ENCODE peak calls at places on chromosomes 11 and 22, in four cellular contexts. One of them, this sample, is unnamed.
A peak's percentile ranks its signal among the peaks of the same experiment; 100 is the strongest.

GRCh38 chr22:41181349-41182241 is 23.5 kb upstream of the L3MBTL2 start:
- DNase-seq in IMR-90: peak; percentile 66
- DNase-seq in H1: no peak
- DNase-seq in H9: peak; percentile 48
- DNase-seq in this sample: peak; percentile 78

GRCh38 chr11:46238078-46238966 is 39.1 kb upstream of the CREB3L1 start:
- DNase-seq in IMR-90: peak; percentile 63
- DNase-seq in H1: peak; percentile 80
- DNase-seq in H9: peak; percentile 64
- DNase-seq in this sample: peak; percentile 71

GRCh38 chr22:50150161-50151129 is 20.1 kb upstream of the PANX2 start:
- DNase-seq in IMR-90: peak; percentile 35
- DNase-seq in H1: no peak
- DNase-seq in H9: no peak
- DNase-seq in this sample: no peak

GRCh38 chr22:31496735-31497146 is 405 bp downstream of the SFI1 start:
- DNase-seq in IMR-90: no peak
- DNase-seq in H1: no peak
- DNase-seq in H9: no peak
- DNase-seq in this sample: no peak

GRCh38 chr22:32308191-32308590 is 49.5 kb upstream of the RFPL3 start:
- DNase-seq in IMR-90: no peak
- DNase-seq in H1: no peak
- DNase-seq in H9: no peak
- DNase-seq in this sample: no peak

GRCh38 chr11:10405858-10406592 is 49.0 kb upstream of the AMPD3 start:
- DNase-seq in IMR-90: peak; percentile 92
- DNase-seq in H1: no peak
- DNase-seq in H9: peak; percentile 74
- DNase-seq in this sample: peak; percentile 91

GRCh38 chr11:102047305-102047924 is at the start of gene CFAP300:
- DNase-seq in IMR-90: peak; percentile 33
- DNase-seq in H1: peak; percentile 85
- DNase-seq in H9: peak; percentile 78
- DNase-seq in this sample: peak; percentile 69

GRCh38 chr11:7858001-7858400 is 61.3 kb upstream of the OR5P2 start:
- DNase-seq in IMR-90: no peak
- DNase-seq in H1: no peak
- DNase-seq in H9: no peak
- DNase-seq in this sample: no peak

GRCh38 chr11:93389737-93390136 is 59.2 kb downstream of the DEUP1 start:
- DNase-seq in IMR-90: no peak
- DNase-seq in H1: no peak
- DNase-seq in H9: no peak
- DNase-seq in this sample: no peak

GRCh38 chr22:43038325-43038724 is 23.4 kb upstream of the PACSIN2 start:
- DNase-seq in IMR-90: no peak
- DNase-seq in H1: no peak
- DNase-seq in H9: no peak
- DNase-seq in this sample: no peak

GRCh38 chr11:94740083-94740974 is 27.8 kb upstream of the AMOTL1 start:
- DNase-seq in IMR-90: no peak
- DNase-seq in H1: peak; percentile 75
- DNase-seq in H9: peak; percentile 42
- DNase-seq in this sample: peak; percentile 65

GRCh38 chr11:119694334-119694733 is 34.7 kb downstream of the NECTIN1 start:
- DNase-seq in IMR-90: no peak
- DNase-seq in H1: no peak
- DNase-seq in H9: no peak
- DNase-seq in this sample: peak; percentile 61

GRCh38 chr11:865512-866430 is 23.1 kb downstream of the TSPAN4 start:
- DNase-seq in IMR-90: no peak
- DNase-seq in H1: no peak
- DNase-seq in H9: no peak
- DNase-seq in this sample: no peak

GRCh38 chr22:43446037-43446803 is 34.4 kb downstream of the MPPED1 start:
- DNase-seq in IMR-90: peak; percentile 4
- DNase-seq in H1: no peak
- DNase-seq in H9: no peak
- DNase-seq in this sample: no peak

GRCh38 chr11:44750440-44751005 is 23.8 kb downstream of the TSPAN18 start:
- DNase-seq in IMR-90: no peak
- DNase-seq in H1: peak; percentile 32
- DNase-seq in H9: no peak
- DNase-seq in this sample: no peak

GRCh38 chr11:8832571-8833260 is 78.3 kb upstream of the AKIP1 start:
- DNase-seq in IMR-90: peak; percentile 83
- DNase-seq in H1: no peak
- DNase-seq in H9: peak; percentile 49
- DNase-seq in this sample: peak; percentile 87

GRCh38 chr11:93051181-93051580 is 81.7 kb downstream of the MTNR1B start:
- DNase-seq in IMR-90: peak; percentile 88
- DNase-seq in H1: no peak
- DNase-seq in H9: no peak
- DNase-seq in this sample: no peak

GRCh38 chr11:128688896-128689546 is 4.9 kb upstream of the FLI1 start:
- DNase-seq in IMR-90: no peak
- DNase-seq in H1: peak; percentile 54
- DNase-seq in H9: no peak
- DNase-seq in this sample: no peak

GRCh38 chr11:128686745-128687177 is 7.1 kb upstream of the FLI1 start:
- DNase-seq in IMR-90: peak; percentile 50
- DNase-seq in H1: peak; percentile 71
- DNase-seq in H9: peak; percentile 59
- DNase-seq in this sample: peak; percentile 62

GRCh38 chr11:128687321-128687720 is 6.6 kb upstream of the FLI1 start:
- DNase-seq in IMR-90: no peak
- DNase-seq in H1: peak; percentile 82
- DNase-seq in H9: peak; percentile 84
- DNase-seq in this sample: peak; percentile 58

GRCh38 chr11:128689586-128689945 is 4.3 kb upstream of the FLI1 start:
- DNase-seq in IMR-90: no peak
- DNase-seq in H1: peak; percentile 57
- DNase-seq in H9: no peak
- DNase-seq in this sample: no peak

DNA sequence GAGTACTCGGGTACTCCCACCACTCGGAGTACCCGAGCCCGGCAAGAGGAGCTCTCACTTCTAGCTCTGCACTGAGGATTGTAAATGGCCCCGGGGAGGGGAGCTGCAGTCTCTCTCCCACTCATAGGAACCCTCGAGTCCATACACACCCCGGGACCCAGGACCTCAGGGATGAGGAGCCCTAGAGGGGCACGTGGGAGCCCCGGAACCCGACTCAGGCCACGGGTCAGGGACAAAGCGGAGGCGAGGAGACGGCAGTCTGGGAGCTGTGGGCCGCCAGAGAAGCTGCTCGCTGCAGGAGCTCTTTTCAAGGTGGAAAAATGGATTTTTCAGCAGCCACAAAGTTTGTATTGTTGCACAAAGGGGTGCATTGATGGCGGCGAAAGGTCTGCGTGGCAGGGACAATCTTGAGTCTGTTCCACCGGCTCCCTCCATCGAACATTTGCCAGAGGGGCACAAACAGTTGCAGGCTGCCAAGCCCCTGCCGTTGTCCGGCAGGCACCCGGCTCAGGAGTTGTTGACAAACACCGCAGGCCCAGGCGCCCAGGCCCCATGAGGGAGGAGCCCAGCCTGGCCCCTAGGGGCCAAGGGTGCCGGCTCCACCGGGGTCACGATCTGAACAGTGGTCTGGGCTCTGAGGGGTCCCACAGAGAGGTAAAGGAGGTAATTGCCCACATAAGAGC is 5.7 kb upstream of the FLI1 start:
- DNase-seq in IMR-90: no peak
- DNase-seq in H1: peak; percentile 71
- DNase-seq in H9: no peak
- DNase-seq in this sample: peak; percentile 27
- H3K4me1 ChIP-seq in IMR-90: peaks cover 5% of the 10 kb centered on the region
- H3K4me1 ChIP-seq in H1: peaks cover 60% of the 10 kb centered on the region
- H3K4me1 ChIP-seq in H9: peaks cover 4% of the 10 kb centered on the region
- H3K4me1 ChIP-seq in this sample: peaks cover 11% of the 10 kb centered on the region

GRCh38 chr11:75345455-75346224 is 5.8 kb downstream of the ARRB1 start:
- DNase-seq in IMR-90: no peak
- DNase-seq in H1: no peak
- DNase-seq in H9: no peak
- DNase-seq in this sample: no peak
- H4K8ac ChIP-seq in IMR-90: no peak overlapping the region
- H4K8ac ChIP-seq in H1: no peak overlapping the region
- H4K8ac ChIP-seq in H9: no peak overlapping the region
- H4K8ac ChIP-seq in this sample: no peak overlapping the region

GRCh38 chr22:20438678-20439492 is 1.3 kb upstream of the SCARF2 start:
- DNase-seq in IMR-90: no peak
- DNase-seq in H1: no peak
- DNase-seq in H9: peak; percentile 57
- DNase-seq in this sample: peak; percentile 53
- H3K27me3 ChIP-seq in IMR-90: no peaks in the 10 kb centered on the region
- H3K27me3 ChIP-seq in H1: peaks cover 45% of the 10 kb centered on the region
- H3K27me3 ChIP-seq in H9: peaks cover 10% of the 10 kb centered on the region
- H3K27me3 ChIP-seq in this sample: no peaks in the 10 kb centered on the region

GRCh38 chr22:35560366-35560765 is 19.7 kb downstream of the RASD2 start:
- DNase-seq in IMR-90: no peak
- DNase-seq in H1: no peak
- DNase-seq in H9: no peak
- DNase-seq in this sample: no peak
- H3K4me1 ChIP-seq in IMR-90: peaks cover 24% of the 10 kb centered on the region
- H3K4me1 ChIP-seq in H1: peaks cover 4% of the 10 kb centered on the region
- H3K4me1 ChIP-seq in H9: peaks cover 9% of the 10 kb centered on the region
- H3K4me1 ChIP-seq in this sample: no peaks in the 10 kb centered on the region

GRCh38 chr11:78418584-78419211 is 1.1 kb upstream of the GAB2 start:
- DNase-seq in IMR-90: peak; percentile 27
- DNase-seq in H1: no peak
- DNase-seq in H9: no peak
- DNase-seq in this sample: no peak

GRCh38 chr11:78417888-78418583 is 416 bp upstream of the GAB2 start:
- DNase-seq in IMR-90: peak; percentile 69
- DNase-seq in H1: peak; percentile 82
- DNase-seq in H9: peak; percentile 76
- DNase-seq in this sample: peak; percentile 88

GRCh38 chr11:78415338-78415737 is 2.3 kb downstream of the GAB2 start:
- DNase-seq in IMR-90: no peak
- DNase-seq in H1: no peak
- DNase-seq in H9: no peak
- DNase-seq in this sample: no peak

GRCh38 chr11:78416285-78417174 is 1.1 kb downstream of the GAB2 start:
- DNase-seq in IMR-90: peak; percentile 87
- DNase-seq in H1: peak; percentile 91
- DNase-seq in H9: peak; percentile 80
- DNase-seq in this sample: peak; percentile 89

GRCh38 chr11:78417175-78417887 is at the start of gene GAB2:
- DNase-seq in IMR-90: no peak
- DNase-seq in H1: peak; percentile 72
- DNase-seq in H9: peak; percentile 64
- DNase-seq in this sample: no peak
- H4K8ac ChIP-seq in IMR-90: peak within 1 kb of the TSS; percentile 80
- H4K8ac ChIP-seq in H1: peak within 1 kb of the TSS; percentile 92
- H4K8ac ChIP-seq in H9: no peak within 1 kb of the TSS
- H4K8ac ChIP-seq in this sample: no peak within 1 kb of the TSS

GRCh38 chr11:60769273-60769672 is 12.6 kb downstream of the MS4A15 start:
- DNase-seq in IMR-90: no peak
- DNase-seq in H1: no peak
- DNase-seq in H9: no peak
- DNase-seq in this sample: peak; percentile 7
- H3K27me3 ChIP-seq in IMR-90: peaks cover 15% of the 10 kb centered on the region
- H3K27me3 ChIP-seq in H1: peaks cover 3% of the 10 kb centered on the region
- H3K27me3 ChIP-seq in H9: no peaks in the 10 kb centered on the region
- H3K27me3 ChIP-seq in this sample: no peaks in the 10 kb centered on the region

GRCh38 chr11:134025086-134025437 is 43.8 kb upstream of the JAM3 start:
- DNase-seq in IMR-90: no peak
- DNase-seq in H1: no peak
- DNase-seq in H9: no peak
- DNase-seq in this sample: no peak
- H3K4me1 ChIP-seq in IMR-90: no peaks in the 10 kb centered on the region
- H3K4me1 ChIP-seq in H1: peaks cover 3% of the 10 kb centered on the region
- H3K4me1 ChIP-seq in H9: no peaks in the 10 kb centered on the region
- H3K4me1 ChIP-seq in this sample: peaks cover 2% of the 10 kb centered on the region